ENCODE peak calls at places on chromosomes 16 and 17, in ten cellular contexts. M is EH; C is HuH-7.5; D is AG09309; H is heart right ventricle; Y is iris pigment epithelial cell; Z is left ventricle myocardium inferior; T is GM04504; L is amniotic stem cell; E is effector CD4-positive, alpha-beta T cell. U is an unnamed sample.

GRCh38 chr17:41413353-41413752 is 11.0 kb downstream of the KRT37 start:
- DNase-seq in T (no peak), L (no peak), M (peak; percentile 66), Z (no peak), H (no peak), D (no peak), C (no peak), E (no peak), Y (no peak), U (no peak)

GRCh38 chr17:72393553-72393952 is 272.7 kb downstream of the SOX9 start:
- DNase-seq in H (no peak), M (peak; percentile 91), Z (no peak), D (no peak), Y (peak; percentile 86), L (no peak), T (no peak), C (no peak), E (no peak), U (peak; percentile 68)

GRCh38 chr17:44320066-44320465 is 4.6 kb downstream of the SLC25A39 start:
- DNase-seq in M (no peak), Y (no peak), C (no peak), H (no peak), L (no peak), Z (no peak), E (no peak), T (no peak), D (no peak), U (no peak)

GRCh38 chr16:1989826-1990335 is at the start of gene SYNGR3:
- DNase-seq in T (no peak), L (no peak), C (peak; percentile 46), D (no peak), M (peak; percentile 31), Y (no peak), E (no peak), H (no peak), Z (no peak), U (no peak)

GRCh38 chr16:85306071-85306792 is 194.0 kb upstream of the CIBAR2 start:
- DNase-seq in Y (peak; percentile 87), H (peak; percentile 79), E (peak; percentile 56), L (peak; percentile 44), Z (peak; percentile 84), C (peak; percentile 85), M (peak; percentile 88), D (peak; percentile 35), T (no peak), U (peak; percentile 90)

GRCh38 chr17:41523787-41524186 is 4.3 kb downstream of the KRT19 start:
- DNase-seq in E (no peak), H (no peak), L (no peak), C (no peak), Z (no peak), Y (no peak), D (no peak), M (no peak), T (no peak), U (no peak)

GRCh38 chr16:15864939-15865338 is 8.1 kb upstream of the MYH11 start:
- DNase-seq in M (no peak), Y (no peak), L (no peak), C (no peak), E (no peak), Z (no peak), H (no peak), T (no peak), D (no peak), U (no peak)

GRCh38 chr17:80891096-80892018 is 100.3 kb upstream of the CHMP6 start:
- DNase-seq in Z (no peak), M (peak; percentile 98), H (no peak), C (no peak), Y (peak; percentile 87), L (peak; percentile 65), E (peak; percentile 75), D (peak; percentile 55), T (peak; percentile 78), U (peak; percentile 87)

GRCh38 chr17:50213026-50214015 is 11.9 kb upstream of the COL1A1 start:
- DNase-seq in Y (peak; percentile 48), T (no peak), C (no peak), M (no peak), L (no peak), D (no peak), E (no peak), H (no peak), Z (no peak), U (no peak)

GRCh38 chr17:46167826-46168569 is 25.2 kb downstream of the KANSL1 start:
- DNase-seq in M (peak; percentile 97), Y (peak; percentile 89), E (no peak), Z (no peak), C (no peak), D (peak; percentile 92), T (peak; percentile 26), H (no peak), L (peak; percentile 74), U (peak; percentile 91)

GRCh38 chr16:73124097-73124652 is 76.2 kb upstream of the ZFHX3 start:
- DNase-seq in L (no peak), D (no peak), M (no peak), T (no peak), C (no peak), Z (no peak), E (no peak), Y (peak; percentile 56), H (no peak), U (no peak)

GRCh38 chr17:17346428-17347233 is 43.5 kb downstream of the NT5M start:
- DNase-seq in L (no peak), C (no peak), Y (no peak), M (no peak), D (no peak), H (no peak), Z (no peak), T (no peak), E (no peak), U (no peak)

U was measured in fibroblast of villous mesenchyme.